ENCODE peak calls at places on chromosomes 1 and 21, in ten cellular contexts. I, A, Q, M, S, G, K, O, T and Z are unnamed samples. For H3K4me1, the result is how much of the 10 kb centered on the place peaks cover.

GRCh38 chr21:26405735-26406361 is 167.2 kb downstream of the CYYR1 start:
- DNase-seq in G (no peak), Q (peak), A (peak), M (no peak), O (no peak), K (peak), S (no peak), I (peak), T (no peak), Z (peak)

GRCh38 chr1:167232801-167233200 is 12.1 kb downstream of the POU2F1 start:
- DNase-seq in S (no peak), M (no peak), T (no peak), I (no peak), O (no peak), Q (no peak), G (no peak), A (no peak), K (no peak), Z (no peak)

GRCh38 chr1:235067396-235068154 is 61.1 kb downstream of the TOMM20 start:
- DNase-seq in Q (peak), T (peak), O (peak), G (no peak), M (no peak), S (peak), I (no peak), A (peak), K (peak), Z (no peak)

GRCh38 chr1:41620365-41621169 is 136.1 kb upstream of the EDN2 start:
- DNase-seq in G (no peak), M (no peak), A (no peak), T (no peak), I (no peak), Q (no peak), K (no peak), O (no peak), S (no peak), Z (no peak)

GRCh38 chr1:118960026-118960561 is 28.0 kb downstream of the TBX15 start:
- DNase-seq in O (no peak), M (no peak), A (peak), K (no peak), I (no peak), T (no peak), S (no peak), G (no peak), Q (no peak), Z (no peak)

GRCh38 chr1:20867062-20867461 is 80.0 kb upstream of the HP1BP3 start:
- DNase-seq in Q (peak), M (no peak), I (no peak), O (no peak), S (no peak), A (no peak), G (no peak), T (no peak), K (no peak), Z (no peak)

GRCh38 chr1:77282187-77282865 is 507 bp downstream of the AK5 start:
- DNase-seq in G (peak), I (peak), O (peak), Q (peak), T (peak), S (no peak), K (no peak), A (peak), M (peak), Z (no peak)

GRCh38 chr1:119987689-119988088 is 81.8 kb downstream of the NOTCH2 start:
- DNase-seq in G (no peak), S (no peak), O (no peak), Q (no peak), I (no peak), T (no peak), M (no peak), K (no peak), A (no peak), Z (no peak)

GRCh38 chr1:200242379-200243041 is 167.3 kb downstream of the ZNF281 start:
- DNase-seq in I (peak), K (no peak), M (no peak), T (no peak), Q (peak), A (peak), G (no peak), S (no peak), O (no peak), Z (no peak)

GRCh38 chr1:214977133-214977532 is 105.4 kb upstream of the KCNK2 start:
- DNase-seq in A (no peak), Q (no peak), I (peak), T (no peak), G (no peak), S (no peak), M (no peak), K (no peak), O (no peak), Z (no peak)

GRCh38 chr1:19407494-19408096 is 77.7 kb downstream of the CAPZB start:
- DNase-seq in A (no peak), K (no peak), O (no peak), S (no peak), Q (no peak), M (no peak), G (no peak), T (no peak), I (no peak), Z (no peak)

GRCh38 chr1:19406680-19407079 is 78.7 kb downstream of the CAPZB start:
- DNase-seq in I (no peak), K (no peak), M (no peak), Q (no peak), O (no peak), T (no peak), A (no peak), G (no peak), S (no peak), Z (no peak)

GRCh38 chr1:19410393-19410792 is 74.9 kb downstream of the CAPZB start:
- DNase-seq in T (no peak), A (no peak), M (no peak), O (no peak), I (no peak), G (no peak), K (no peak), Q (no peak), S (no peak), Z (no peak)

GRCh38 chr1:19411612-19412011 is 73.7 kb downstream of the CAPZB start:
- DNase-seq in A (no peak), T (no peak), K (no peak), I (no peak), G (no peak), Q (no peak), O (no peak), M (no peak), S (no peak), Z (no peak)

GRCh38 chr1:19409477-19410086 is 75.8 kb downstream of the CAPZB start:
- DNase-seq in G (no peak), O (no peak), M (no peak), T (no peak), A (no peak), S (no peak), I (no peak), Q (no peak), K (no peak), Z (no peak)
- H3K4me1 ChIP-seq in G (under half), O (under half), M (half or more), T (under half), A (under half), S (under half), I (half or more), Q (under half), K (under half), Z (under half)

GRCh38 chr1:75276385-75276784 is 142.2 kb downstream of the LHX8 start:
- DNase-seq in Q (peak), A (no peak), S (no peak), K (no peak), I (no peak), G (no peak), M (no peak), T (no peak), O (no peak), Z (no peak)
- H3K4me3 ChIP-seq in Q (no peak), A (no peak), S (no peak), K (no peak), I (no peak), G (no peak), M (no peak), T (no peak), O (no peak), Z (no peak)

DNA sequence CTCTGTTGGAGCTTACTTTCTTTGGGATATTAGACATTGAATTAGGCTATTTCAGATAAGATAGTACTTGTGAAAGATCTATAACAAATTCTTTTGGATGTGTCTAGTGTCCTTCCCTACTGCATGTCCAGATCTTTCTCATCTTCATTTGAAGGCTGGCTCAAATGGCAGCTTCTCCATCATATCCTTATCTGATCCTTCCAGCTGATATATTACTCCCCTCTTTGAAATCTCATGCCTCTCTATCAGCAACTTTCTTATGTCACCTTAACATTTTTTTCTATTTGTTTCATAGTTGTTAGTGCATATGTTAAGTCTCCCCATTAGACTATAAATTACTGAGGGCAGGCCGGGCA is 17.5 kb downstream of the CAP1 start:
- DNase-seq in I (no peak), G (no peak), T (no peak), S (no peak), O (no peak), K (no peak), Q (no peak), M (no peak), A (no peak), Z (no peak)
- H3K4me1 ChIP-seq in I (under half), G (half or more), T (half or more), S (under half), O (under half), K (half or more), Q (under half), M (half or more), A (under half), Z (under half)

GRCh38 chr1:14567903-14568302 is 30.6 kb upstream of the KAZN start:
- DNase-seq in A (no peak), Q (no peak), M (no peak), G (no peak), K (no peak), I (no peak), O (no peak), T (no peak), S (no peak), Z (no peak)
- H3K4me3 ChIP-seq in A (no peak), Q (no peak), M (no peak), G (no peak), K (no peak), I (no peak), O (no peak), T (no peak), S (no peak), Z (no peak)

DNA sequence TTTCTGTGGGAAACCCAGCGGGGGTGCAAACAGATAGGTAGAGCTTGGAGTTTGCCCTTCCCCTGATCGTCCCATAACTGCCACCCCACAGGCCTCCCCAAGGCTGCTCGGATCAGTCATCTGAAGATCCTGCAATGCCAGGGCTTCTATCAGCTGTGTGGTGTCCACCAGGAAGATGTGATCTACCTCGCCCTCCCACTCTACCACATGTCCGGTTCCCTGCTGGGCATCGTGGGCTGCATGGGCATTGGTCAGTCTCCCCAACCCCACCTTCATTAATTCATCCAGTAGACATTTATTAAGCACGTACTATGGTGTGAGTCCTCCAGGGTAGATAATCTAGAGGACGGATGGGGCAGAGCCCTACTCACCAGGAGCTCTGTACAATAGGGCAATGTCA is 1.8 kb downstream of the SLC27A3 start:
- DNase-seq in A (no peak), Q (no peak), M (no peak), K (no peak), G (no peak), O (no peak), I (no peak), T (peak), S (no peak), Z (no peak)
- H3K4me1 ChIP-seq in A (under half), Q (under half), M (half or more), K (half or more), G (under half), O (under half), I (under half), T (under half), S (under half), Z (under half)